ENCODE peak calls at places on chromosomes 16 and 17, in four cellular contexts. C, V, N and X are unnamed samples. For H3K4me1 and H3K36me3, the result is how much of the 10 kb centered on the place peaks cover.

GRCh38 chr17:1997146-1997586 is 28.0 kb downstream of the RTN4RL1 start:
- DNase-seq in C (no peak), V (peak), N (no peak), X (no peak)

GRCh38 chr16:67847064-67847861 is at the start of gene CENPT:
- DNase-seq in C (peak), V (peak), N (peak), X (peak)

GRCh38 chr17:410674-411401 is 58.2 kb upstream of the RPH3AL start:
- DNase-seq in C (peak), V (no peak), N (no peak), X (no peak)

GRCh38 chr17:1031711-1032110 is 34.8 kb downstream of the TIMM22 start:
- DNase-seq in C (peak), V (peak), N (no peak), X (peak)

GRCh38 chr17:17971431-17972125 is 622 bp downstream of the TOM1L2 start:
- DNase-seq in C (peak), V (peak), N (peak), X (peak)

GRCh38 chr17:83174859-83175550 is 95.6 kb downstream of the METRNL start:
- DNase-seq in C (no peak), V (peak), N (no peak), X (no peak)

GRCh38 chr17:79747508-79748295 is 17.0 kb downstream of the ENPP7 start:
- DNase-seq in C (peak), V (no peak), N (no peak), X (peak)

GRCh38 chr17:16920628-16921020 is 51.3 kb downstream of the TNFRSF13B start:
- DNase-seq in C (no peak), V (no peak), N (no peak), X (no peak)

GRCh38 chr16:354971-355441 is 2.5 kb upstream of the AXIN1 start:
- DNase-seq in C (no peak), V (no peak), N (no peak), X (no peak)

GRCh38 chr17:9897569-9897968 is 7.5 kb downstream of the RCVRN start:
- DNase-seq in C (no peak), V (no peak), N (no peak), X (no peak)

GRCh38 chr16:57863434-57864160 is 61.3 kb upstream of the KIFC3 start:
- DNase-seq in C (peak), V (peak), N (peak), X (peak)

GRCh38 chr16:60142991-60143705 is 1409.0 kb upstream of the GOT2 start:
- DNase-seq in C (no peak), V (no peak), N (no peak), X (no peak)

GRCh38 chr17:78379134-78379497 is 667 bp downstream of the PGS1 start:
- DNase-seq in C (peak), V (no peak), N (no peak), X (peak)

GRCh38 chr16:79415983-79416641 is 184.4 kb downstream of the MAF start:
- DNase-seq in C (no peak), V (no peak), N (no peak), X (no peak)

GRCh38 chr17:52155301-52155700 is 3.2 kb downstream of the CA10 start:
- DNase-seq in C (no peak), V (no peak), N (no peak), X (no peak)

GRCh38 chr16:48409839-48410610 is 24.8 kb upstream of the SIAH1 start:
- DNase-seq in C (peak), V (peak), N (peak), X (no peak)

GRCh38 chr16:11200523-11201063 is 55.4 kb downstream of the SOCS1 start:
- DNase-seq in C (no peak), V (no peak), N (no peak), X (no peak)

GRCh38 chr16:52837251-52837650 is 215.4 kb downstream of the CHD9NB start:
- DNase-seq in C (no peak), V (no peak), N (no peak), X (no peak)

GRCh38 chr16:88442811-88443576 is 10.1 kb upstream of the ZFPM1 start:
- DNase-seq in C (peak), V (peak), N (peak), X (peak)

GRCh38 chr17:30332057-30332542 is 1.8 kb downstream of the TMIGD1 start:
- DNase-seq in C (peak), V (no peak), N (no peak), X (no peak)

GRCh38 chr16:7843196-7843595 is 510.6 kb downstream of the RBFOX1 start:
- DNase-seq in C (no peak), V (no peak), N (no peak), X (no peak)

GRCh38 chr17:74249966-74250365 is 24.1 kb upstream of the DNAI2 start:
- DNase-seq in C (no peak), V (no peak), N (no peak), X (no peak)

GRCh38 chr17:48137658-48138057 is 30.1 kb downstream of the SNX11 start:
- DNase-seq in C (peak), V (no peak), N (no peak), X (no peak)

GRCh38 chr16:87701505-87701921 is 64.3 kb downstream of the KLHDC4 start:
- DNase-seq in C (no peak), V (no peak), N (no peak), X (no peak)

GRCh38 chr16:50326835-50327465 is 41.8 kb downstream of the BRD7 start:
- DNase-seq in C (peak), V (no peak), N (no peak), X (peak)

GRCh38 chr16:2471016-2471652 is at the start of gene NTN3:
- DNase-seq in C (peak), V (no peak), N (no peak), X (no peak)
- H3K27ac ChIP-seq in C (no peak), V (no peak), N (no peak), X (no peak)

GRCh38 chr16:6482861-6483530 is 849.6 kb upstream of the RBFOX1 start:
- DNase-seq in C (no peak), V (no peak), N (no peak), X (no peak)

GRCh38 chr16:6484121-6484520 is 848.5 kb upstream of the RBFOX1 start:
- DNase-seq in C (no peak), V (no peak), N (no peak), X (no peak)

GRCh38 chr16:6484931-6485330 is 847.7 kb upstream of the RBFOX1 start:
- DNase-seq in C (no peak), V (no peak), N (no peak), X (no peak)

GRCh38 chr16:6483634-6484033 is 849.0 kb upstream of the RBFOX1 start:
- DNase-seq in C (no peak), V (no peak), N (no peak), X (peak)

DNA sequence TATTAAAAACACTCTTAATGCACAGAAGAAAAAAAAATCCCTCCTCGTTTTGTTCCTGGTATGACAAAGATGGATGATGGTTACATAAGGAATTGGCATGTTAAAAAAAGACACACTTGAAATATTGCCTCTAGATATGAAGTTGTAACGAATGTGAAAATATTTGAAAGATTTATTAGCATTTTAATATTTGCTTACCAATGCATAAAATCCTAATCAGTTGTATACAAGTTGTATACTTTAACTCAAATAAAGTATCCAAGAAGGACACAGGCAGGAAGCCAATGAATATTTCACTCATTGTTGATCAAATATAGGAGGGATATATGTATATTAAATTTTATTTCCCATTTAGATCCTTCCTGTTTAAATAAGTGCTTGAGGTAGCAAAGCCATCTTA is 850.8 kb upstream of the RBFOX1 start:
- DNase-seq in C (no peak), V (no peak), N (no peak), X (no peak)
- H3K4me1 ChIP-seq in C (under half), V (under half), N (under half), X (under half)

DNA sequence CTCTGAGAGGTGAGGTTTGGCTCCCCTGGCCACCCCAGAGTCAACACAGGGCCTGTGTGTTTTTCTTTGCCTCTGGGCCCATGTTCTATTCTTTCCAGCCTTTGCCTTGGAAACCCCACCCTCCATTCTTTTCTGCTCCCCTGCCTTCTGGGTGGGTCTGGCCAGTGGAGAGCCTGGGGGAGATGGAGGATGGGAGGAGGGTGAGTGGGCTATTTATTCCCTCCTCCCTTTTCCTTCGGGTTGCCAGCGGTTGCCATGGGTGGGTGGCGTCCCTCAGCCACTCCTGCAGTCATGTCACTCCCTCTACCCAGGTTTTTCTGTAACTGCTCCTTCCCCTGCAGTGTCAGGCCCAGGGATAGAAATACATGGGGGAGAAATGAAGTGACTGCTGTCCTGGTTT is 15.5 kb downstream of the CMIP start:
- DNase-seq in C (no peak), V (no peak), N (no peak), X (no peak)
- H3K36me3 ChIP-seq in C (under half), V (under half), N (under half), X (under half)

GRCh38 chr17:65699459-65699858 is 138.0 kb upstream of the AXIN2 start:
- DNase-seq in C (no peak), V (no peak), N (no peak), X (no peak)

GRCh38 chr17:65696739-65697394 is 135.4 kb upstream of the AXIN2 start:
- DNase-seq in C (peak), V (no peak), N (no peak), X (no peak)

GRCh38 chr17:65697661-65698060 is 136.2 kb upstream of the AXIN2 start:
- DNase-seq in C (no peak), V (no peak), N (no peak), X (no peak)

GRCh38 chr17:65694601-65695000 is 133.2 kb upstream of the AXIN2 start:
- DNase-seq in C (no peak), V (no peak), N (no peak), X (peak)

DNA sequence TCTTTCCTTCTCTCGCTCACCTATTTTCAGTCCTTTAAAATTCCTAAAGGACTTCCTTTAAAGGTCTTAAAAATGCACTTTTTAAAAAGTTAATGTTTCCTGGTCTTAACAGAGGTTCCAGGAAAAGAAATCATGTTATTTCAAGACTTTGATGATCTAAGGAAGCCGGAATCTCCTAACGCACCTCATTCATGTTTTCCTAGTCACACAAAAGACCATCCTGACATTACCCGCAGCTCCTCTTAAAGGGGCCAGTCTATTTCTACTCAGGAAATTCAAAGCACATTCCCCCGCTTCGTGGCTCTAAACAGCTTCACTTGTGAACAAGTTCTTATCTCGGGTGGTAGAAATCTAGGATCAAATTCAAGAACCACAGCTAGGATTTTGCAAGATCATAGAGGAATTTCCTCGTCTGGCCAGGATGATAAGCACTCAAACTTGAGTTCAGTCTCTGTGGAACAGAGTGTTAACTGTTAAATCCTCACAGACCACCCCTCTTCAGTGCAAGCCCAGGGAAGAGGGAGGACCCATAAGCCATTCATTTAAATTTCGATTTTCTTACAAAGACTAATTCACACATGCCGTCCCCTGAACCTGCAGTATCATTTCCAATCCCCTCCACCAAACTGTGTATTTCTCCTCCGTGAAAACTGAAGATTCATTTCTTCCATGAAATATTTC is 137.1 kb upstream of the AXIN2 start:
- DNase-seq in C (peak), V (no peak), N (no peak), X (peak)
- H3K27ac ChIP-seq in C (no peak), V (no peak), N (no peak), X (peak)